ENCODE peak calls at places on chromosome 14, in eight cellular contexts. V is fibroblast of mammary gland, T is lung, U is BJ, N is NB4, X is tibial artery, A is GM12865, W is brain microvascular endothelial cell. Q is an unnamed sample.

GRCh38 chr14:32469388-32470160 is 140.5 kb downstream of the AKAP6 start:
- DNase-seq in U (peak), V (peak), N (peak), X (no peak), A (peak), T (no peak), W (no peak), Q (no peak)

GRCh38 chr14:103378042-103378854 is 7.0 kb upstream of the MARK3 start:
- DNase-seq in N (peak), V (no peak), U (no peak), A (no peak), W (no peak), T (no peak), X (no peak), Q (no peak)

GRCh38 chr14:92994942-92995341 is 72.0 kb downstream of the CHGA start:
- DNase-seq in A (no peak), N (no peak), T (no peak), W (no peak), U (no peak), X (no peak), V (no peak), Q (no peak)

GRCh38 chr14:102215071-102215470 is 75.4 kb downstream of the WDR20 start:
- DNase-seq in T (no peak), X (no peak), U (no peak), A (no peak), V (peak), N (no peak), W (no peak), Q (no peak)

GRCh38 chr14:91215381-91215780 is 29.1 kb downstream of the GPR68 start:
- DNase-seq in T (no peak), A (no peak), U (no peak), X (no peak), N (no peak), V (no peak), W (no peak), Q (no peak)

GRCh38 chr14:101705733-101706508 is 55.6 kb upstream of the PPP2R5C start:
- DNase-seq in U (no peak), X (peak), T (peak), N (peak), A (peak), W (no peak), V (no peak), Q (peak)

GRCh38 chr14:72780771-72781170 is 113.1 kb downstream of the DPF3 start:
- DNase-seq in N (no peak), T (peak), W (peak), A (no peak), V (peak), X (no peak), U (peak), Q (no peak)

GRCh38 chr14:69553221-69553620 is 21.4 kb downstream of the CCDC177 start:
- DNase-seq in V (peak), U (no peak), X (no peak), N (peak), A (no peak), W (peak), T (no peak), Q (no peak)

GRCh38 chr14:100619382-100620305 is 32.4 kb upstream of the BEGAIN start:
- DNase-seq in V (no peak), W (no peak), A (no peak), N (no peak), U (no peak), T (no peak), X (peak), Q (peak)

GRCh38 chr14:54515670-54516069 is 6.0 kb downstream of the CGRRF1 start:
- DNase-seq in W (no peak), X (no peak), N (no peak), V (no peak), U (no peak), A (no peak), T (no peak), Q (no peak)

GRCh38 chr14:103854822-103855733 is 7.7 kb upstream of the PPP1R13B start:
- DNase-seq in W (no peak), V (no peak), X (no peak), T (peak), A (no peak), N (no peak), U (no peak), Q (peak)

DNA sequence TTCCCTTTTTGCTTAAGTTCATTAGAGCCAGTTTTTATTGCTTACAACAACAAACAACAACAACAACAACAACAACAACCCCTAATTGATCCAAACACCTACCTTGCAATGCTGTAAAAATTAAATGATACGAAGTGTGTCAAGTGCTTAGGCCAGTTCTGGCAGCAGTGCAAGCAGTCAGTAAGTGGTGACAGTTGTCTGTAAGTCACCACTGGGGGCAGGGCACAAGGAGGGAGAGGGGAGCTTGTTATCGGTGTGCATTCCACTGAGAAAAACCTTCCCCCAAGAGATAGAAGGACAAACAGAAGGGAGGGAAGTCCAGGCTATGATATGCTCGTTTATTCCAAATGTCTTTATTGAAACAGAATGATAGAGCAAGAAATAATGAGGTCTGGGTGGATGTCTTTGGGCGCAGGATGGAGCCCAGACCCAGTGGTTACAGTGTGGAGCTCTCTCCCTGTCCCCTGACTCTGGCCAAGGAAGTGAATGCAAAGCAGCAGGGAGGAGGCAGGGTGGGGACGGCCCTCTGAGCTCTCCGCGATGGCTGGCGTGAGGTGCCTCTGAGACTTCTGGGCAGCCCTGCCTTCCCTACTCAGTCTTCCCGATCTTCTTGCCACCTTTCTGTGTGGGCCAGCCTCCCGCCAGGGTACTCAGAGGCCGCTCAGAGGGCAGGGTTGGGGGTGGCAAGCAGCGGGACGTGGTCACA is 6.5 kb downstream of the SLC22A17 start:
- DNase-seq in V (no peak), X (no peak), W (no peak), A (no peak), U (no peak), T (no peak), N (no peak), Q (no peak)
- TF ChIP-seq CTCF in V (no peak), X (no peak), W (no peak), A (peak), U (no peak), T (no peak), N (no peak), Q (no peak)

GRCh38 chr14:94686511-94687160 is 74.4 kb downstream of the SERPINA3 start:
- DNase-seq in A (no peak), W (no peak), T (no peak), U (no peak), X (peak), V (no peak), N (no peak), Q (no peak)
- TF ChIP-seq CTCF in A (no peak), W (no peak), T (no peak), U (no peak), X (no peak), V (no peak), N (no peak), Q (no peak)

GRCh38 chr14:44960146-44960545 is 1.6 kb downstream of the KLHL28 start:
- DNase-seq in A (peak), X (no peak), W (no peak), T (no peak), U (no peak), N (peak), V (peak), Q (no peak)

GRCh38 chr14:44954750-44955149 is 7.0 kb downstream of the KLHL28 start:
- DNase-seq in T (no peak), X (no peak), A (no peak), W (no peak), N (no peak), U (no peak), V (no peak), Q (no peak)

GRCh38 chr14:44959538-44959937 is 2.2 kb downstream of the KLHL28 start:
- DNase-seq in U (no peak), A (no peak), X (no peak), T (no peak), N (no peak), W (no peak), V (no peak), Q (no peak)

GRCh38 chr14:44955528-44955927 is 6.2 kb downstream of the KLHL28 start:
- DNase-seq in T (no peak), V (no peak), N (no peak), U (no peak), X (no peak), A (no peak), W (no peak), Q (no peak)

DNA sequence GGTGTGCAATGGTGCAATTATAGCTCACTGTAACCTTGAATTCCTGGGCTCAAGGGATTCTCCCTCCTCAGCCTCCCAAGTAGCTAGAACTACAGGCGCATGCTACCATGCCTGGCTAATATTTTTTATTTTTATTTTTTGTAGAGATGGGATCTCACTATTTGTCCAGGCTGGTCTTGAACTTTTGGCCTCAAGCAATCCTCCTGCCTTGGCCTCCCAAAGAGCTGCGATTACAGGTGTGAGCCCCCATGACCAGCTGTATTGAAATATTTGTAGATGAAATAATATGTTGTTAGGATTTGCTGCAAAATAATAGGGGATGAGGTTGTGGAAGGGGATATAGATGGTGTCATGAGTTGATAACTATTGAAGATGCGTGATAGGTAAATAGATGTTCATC is 4.9 kb downstream of the KLHL28 start:
- DNase-seq in A (no peak), W (no peak), X (no peak), V (no peak), U (no peak), T (no peak), N (no peak), Q (no peak)
- TF ChIP-seq CTCF in A (no peak), W (no peak), X (no peak), V (no peak), U (no peak), T (no peak), N (no peak), Q (no peak)

DNA sequence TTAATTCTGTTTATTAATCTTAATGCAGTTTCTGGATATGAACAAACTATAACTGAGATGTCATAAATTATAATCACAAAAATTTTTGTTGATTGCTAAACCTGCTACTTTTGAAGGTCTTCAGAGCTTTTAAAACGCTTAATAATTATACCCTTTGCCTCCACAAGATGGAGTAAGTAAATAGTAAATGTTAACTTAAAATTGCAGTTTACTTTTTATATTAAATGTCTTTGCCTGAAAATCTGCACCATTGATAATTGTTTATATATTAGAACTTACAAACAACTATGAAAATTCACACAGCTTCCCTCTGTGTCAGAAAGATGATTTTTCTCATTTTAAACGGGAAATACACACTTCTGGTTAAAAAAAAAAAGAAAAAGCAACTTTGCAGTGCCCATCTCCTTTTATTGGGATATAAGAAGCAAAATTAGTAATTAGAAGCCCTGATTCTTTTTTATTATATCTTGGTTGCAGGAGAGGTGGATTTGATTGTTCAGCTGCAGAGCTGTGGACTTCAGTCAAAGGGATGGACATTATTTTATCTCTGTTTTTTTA is 35.6 kb downstream of the SCFD1 start:
- DNase-seq in A (no peak), V (peak), U (no peak), T (no peak), N (peak), X (no peak), W (no peak), Q (no peak)
- TF ChIP-seq CTCF in A (no peak), V (peak), U (peak), T (no peak), N (no peak), X (peak), W (peak), Q (peak)

GRCh38 chr14:106442857-106443256 is 916.5 kb downstream of the TMEM121 start:
- DNase-seq in U (no peak), A (peak), V (no peak), T (no peak), W (no peak), N (peak), X (no peak), Q (no peak)
- TF ChIP-seq CTCF in U (no peak), A (peak), V (no peak), T (no peak), W (no peak), N (peak), X (no peak), Q (no peak)

GRCh38 chr14:61569783-61570182 is 125.5 kb upstream of the HIF1A start:
- DNase-seq in W (peak), V (peak), X (peak), U (no peak), N (peak), T (peak), A (no peak), Q (peak)

GRCh38 chr14:61569308-61569707 is 126.0 kb upstream of the HIF1A start:
- DNase-seq in T (no peak), A (no peak), X (no peak), N (peak), W (no peak), U (no peak), V (no peak), Q (no peak)

GRCh38 chr14:61567838-61568571 is 127.3 kb upstream of the HIF1A start:
- DNase-seq in A (peak), W (no peak), U (no peak), X (peak), T (no peak), N (peak), V (no peak), Q (no peak)

GRCh38 chr14:61570188-61570960 is 124.9 kb upstream of the HIF1A start:
- DNase-seq in X (peak), V (peak), N (peak), W (no peak), A (no peak), T (no peak), U (no peak), Q (no peak)

DNA sequence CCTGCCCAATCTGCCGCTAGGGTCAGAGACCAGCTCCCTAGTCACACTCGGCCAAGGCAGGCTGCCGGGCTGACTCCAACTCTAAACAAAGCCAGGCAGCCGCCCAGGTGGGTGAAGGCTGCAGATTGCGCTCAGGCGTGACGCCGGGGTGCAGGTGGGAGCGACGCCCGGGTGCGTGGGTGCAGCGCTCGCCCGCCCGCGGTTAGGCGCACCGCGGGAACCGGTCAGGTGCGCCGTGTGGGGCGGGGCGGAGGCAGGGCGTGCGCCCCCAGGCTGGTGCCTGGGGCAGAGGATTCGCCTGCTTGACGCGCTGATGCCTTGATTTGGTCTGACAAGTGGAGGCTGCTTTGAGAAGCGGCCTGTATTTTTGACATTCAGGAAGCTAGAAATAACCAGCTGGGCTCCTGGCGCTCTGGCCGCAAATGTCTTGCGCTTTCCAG is 126.7 kb upstream of the HIF1A start:
- DNase-seq in V (no peak), X (no peak), A (peak), U (no peak), T (no peak), W (no peak), N (peak), Q (peak)
- TF ChIP-seq CTCF in V (no peak), X (no peak), A (peak), U (no peak), T (no peak), W (peak), N (no peak), Q (peak)

GRCh38 chr14:86038401-86038985 is 508.5 kb downstream of the FLRT2 start:
- DNase-seq in V (peak), N (peak), A (peak), T (peak), U (no peak), W (peak), X (no peak), Q (peak)
- TF ChIP-seq CTCF in V (peak), N (peak), A (peak), T (peak), U (peak), W (peak), X (no peak), Q (peak)

DNA sequence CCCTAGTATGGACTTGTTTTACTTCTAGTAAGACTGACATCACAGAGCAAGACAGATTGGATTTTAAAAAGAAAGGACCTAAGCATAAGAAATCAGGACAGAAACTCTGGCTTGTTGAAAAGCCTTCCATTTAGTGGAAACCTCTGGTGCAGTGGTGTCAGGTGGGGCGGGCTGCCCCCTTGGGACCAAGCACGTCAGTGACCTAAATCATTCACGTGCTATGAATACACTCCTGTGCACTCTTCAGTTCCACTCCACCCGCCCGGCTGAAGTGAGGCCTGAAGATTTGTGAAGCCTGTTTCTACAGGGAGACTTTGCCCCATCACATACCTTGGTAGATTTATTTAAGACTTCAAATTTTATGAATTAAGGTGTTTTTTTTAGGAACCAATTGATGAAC is 58.2 kb upstream of the STRN3 start:
- DNase-seq in A (peak), X (no peak), U (no peak), V (no peak), N (no peak), W (no peak), T (no peak), Q (no peak)
- TF ChIP-seq CTCF in A (no peak), X (no peak), U (no peak), V (no peak), N (no peak), W (no peak), T (no peak), Q (no peak)

GRCh38 chr14:35261774-35262173 is 30.4 kb upstream of the PSMA6 start:
- DNase-seq in W (no peak), U (no peak), V (peak), A (peak), N (peak), X (no peak), T (no peak), Q (no peak)
- TF ChIP-seq CTCF in W (peak), U (peak), V (no peak), A (no peak), N (no peak), X (peak), T (peak), Q (no peak)

GRCh38 chr14:28756896-28757570 is 9.6 kb upstream of the FOXG1 start:
- DNase-seq in X (no peak), U (no peak), V (peak), W (peak), A (peak), T (no peak), N (peak), Q (peak)
- TF ChIP-seq CTCF in X (no peak), U (peak), V (peak), W (peak), A (peak), T (peak), N (peak), Q (no peak)